ENCODE peak calls at places on chromosome 21, in seven cellular contexts. N is HCT116, W is tibial nerve, Y is A549, I is IMR-90, X is uterus, R is K562. K is an unnamed sample.

GRCh38 chr21:38948981-38949380 is 143.3 kb downstream of the ETS2 start:
- DNase-seq in N (no peak), W (no peak), Y (no peak), I (peak), X (no peak), R (no peak), K (no peak)

GRCh38 chr21:42061195-42061865 is 9.8 kb upstream of the UMODL1 start:
- DNase-seq in N (no peak), W (no peak), Y (no peak), I (no peak), X (no peak), R (no peak), K (no peak)

GRCh38 chr21:35792569-35792968 is 267.8 kb downstream of the SETD4 start:
- DNase-seq in N (no peak), W (no peak), Y (no peak), I (no peak), X (no peak), R (no peak), K (no peak)

GRCh38 chr21:41422546-41423372 is 3.3 kb upstream of the MX1 start:
- DNase-seq in N (no peak), W (no peak), Y (no peak), I (no peak), X (no peak), R (no peak), K (peak)

GRCh38 chr21:38995755-38996154 is 187.5 kb downstream of the PSMG1 start:
- DNase-seq in N (no peak), W (no peak), Y (no peak), I (no peak), X (no peak), R (no peak), K (no peak)

GRCh38 chr21:34582506-34583150 is 32.3 kb downstream of the RCAN1 start:
- DNase-seq in N (no peak), W (no peak), Y (peak), I (peak), X (no peak), R (peak), K (no peak)

GRCh38 chr21:17679002-17679600 is 66.4 kb upstream of the BTG3 start:
- DNase-seq in N (peak), W (no peak), Y (peak), I (peak), X (no peak), R (peak), K (no peak)

GRCh38 chr21:42039470-42039901 is 29.3 kb upstream of the ZBTB21 start:
- DNase-seq in N (no peak), W (no peak), Y (no peak), I (peak), X (peak), R (no peak), K (no peak)

GRCh38 chr21:20276377-20276776 is 721.8 kb upstream of the NCAM2 start:
- DNase-seq in N (no peak), W (no peak), Y (no peak), I (no peak), X (no peak), R (no peak), K (no peak)

GRCh38 chr21:30839304-30839703 is 9.7 kb upstream of the KRTAP7-1 start:
- DNase-seq in N (no peak), W (no peak), Y (no peak), I (no peak), X (no peak), R (peak), K (no peak)

GRCh38 chr21:38957575-38958340 is 152.0 kb downstream of the ETS2 start:
- DNase-seq in N (no peak), W (no peak), Y (no peak), I (no peak), X (no peak), R (no peak), K (no peak)

GRCh38 chr21:42122398-42122797 is 51.3 kb downstream of the UMODL1 start:
- DNase-seq in N (no peak), W (no peak), Y (no peak), I (no peak), X (no peak), R (no peak), K (no peak)

GRCh38 chr21:21163904-21164303 is 165.7 kb downstream of the NCAM2 start:
- DNase-seq in N (peak), W (peak), Y (peak), I (peak), X (peak), R (peak), K (no peak)

GRCh38 chr21:15967661-15968060 is 237.9 kb downstream of the USP25 start:
- DNase-seq in N (no peak), W (no peak), Y (no peak), I (peak), X (no peak), R (no peak), K (no peak)

GRCh38 chr21:39150316-39150715 is 32.9 kb downstream of the PSMG1 start:
- DNase-seq in N (no peak), W (no peak), Y (no peak), I (no peak), X (no peak), R (no peak), K (no peak)

GRCh38 chr21:35249636-35250035 is 200.5 kb upstream of the RUNX1 start:
- DNase-seq in N (no peak), W (no peak), Y (no peak), I (no peak), X (no peak), R (no peak), K (no peak)

GRCh38 chr21:42097860-42098259 is 26.7 kb downstream of the UMODL1 start:
- DNase-seq in N (peak), W (no peak), Y (peak), I (peak), X (peak), R (no peak), K (peak)

GRCh38 chr21:41817228-41817627 is 50.4 kb upstream of the RIPK4 start:
- DNase-seq in N (peak), W (no peak), Y (peak), I (peak), X (no peak), R (peak), K (peak)

GRCh38 chr21:27561116-27561515 is 594.2 kb upstream of the ADAMTS5 start:
- DNase-seq in N (no peak), W (no peak), Y (no peak), I (no peak), X (no peak), R (no peak), K (no peak)

GRCh38 chr21:14259669-14260458 is 43.9 kb downstream of the RBM11 start:
- DNase-seq in N (peak), W (no peak), Y (peak), I (peak), X (no peak), R (peak), K (no peak)

GRCh38 chr21:42395910-42396625 is at the start of gene TMPRSS3:
- DNase-seq in N (no peak), W (no peak), Y (no peak), I (no peak), X (no peak), R (no peak), K (no peak)

GRCh38 chr21:42028754-42029385 is 18.7 kb upstream of the ZBTB21 start:
- DNase-seq in N (no peak), W (no peak), Y (no peak), I (no peak), X (no peak), R (no peak), K (no peak)

GRCh38 chr21:35136586-35137254 is 87.6 kb upstream of the RUNX1 start:
- DNase-seq in N (peak), W (no peak), Y (peak), I (peak), X (no peak), R (peak), K (no peak)

GRCh38 chr21:41678944-41679343 is 87.9 kb downstream of the RIPK4 start:
- DNase-seq in N (peak), W (peak), Y (peak), I (peak), X (peak), R (peak), K (peak)

GRCh38 chr21:39705849-39706248 is 39.1 kb upstream of the IGSF5 start:
- DNase-seq in N (no peak), W (no peak), Y (no peak), I (peak), X (no peak), R (no peak), K (no peak)

GRCh38 chr21:18617291-18617690 is 213.7 kb upstream of the TMPRSS15 start:
- DNase-seq in N (no peak), W (no peak), Y (no peak), I (no peak), X (no peak), R (no peak), K (no peak)

GRCh38 chr21:29098156-29098555 is 24.7 kb upstream of the CCT8 start:
- DNase-seq in N (no peak), W (no peak), Y (no peak), I (peak), X (no peak), R (no peak), K (no peak)

GRCh38 chr21:29096619-29097018 is 23.2 kb upstream of the CCT8 start:
- DNase-seq in N (no peak), W (no peak), Y (no peak), I (no peak), X (no peak), R (no peak), K (no peak)

GRCh38 chr21:29091032-29091431 is 17.6 kb upstream of the CCT8 start:
- DNase-seq in N (no peak), W (no peak), Y (peak), I (peak), X (no peak), R (no peak), K (no peak)

GRCh38 chr21:29095203-29095602 is 21.8 kb upstream of the CCT8 start:
- DNase-seq in N (no peak), W (no peak), Y (no peak), I (no peak), X (no peak), R (no peak), K (no peak)

GRCh38 chr21:29092102-29092959 is 18.9 kb upstream of the CCT8 start:
- DNase-seq in N (no peak), W (no peak), Y (no peak), I (peak), X (no peak), R (no peak), K (no peak)
- TF ChIP-seq CTCF in N (no peak), W (no peak), Y (no peak), I (peak), X (no peak), R (no peak), K (no peak)

DNA sequence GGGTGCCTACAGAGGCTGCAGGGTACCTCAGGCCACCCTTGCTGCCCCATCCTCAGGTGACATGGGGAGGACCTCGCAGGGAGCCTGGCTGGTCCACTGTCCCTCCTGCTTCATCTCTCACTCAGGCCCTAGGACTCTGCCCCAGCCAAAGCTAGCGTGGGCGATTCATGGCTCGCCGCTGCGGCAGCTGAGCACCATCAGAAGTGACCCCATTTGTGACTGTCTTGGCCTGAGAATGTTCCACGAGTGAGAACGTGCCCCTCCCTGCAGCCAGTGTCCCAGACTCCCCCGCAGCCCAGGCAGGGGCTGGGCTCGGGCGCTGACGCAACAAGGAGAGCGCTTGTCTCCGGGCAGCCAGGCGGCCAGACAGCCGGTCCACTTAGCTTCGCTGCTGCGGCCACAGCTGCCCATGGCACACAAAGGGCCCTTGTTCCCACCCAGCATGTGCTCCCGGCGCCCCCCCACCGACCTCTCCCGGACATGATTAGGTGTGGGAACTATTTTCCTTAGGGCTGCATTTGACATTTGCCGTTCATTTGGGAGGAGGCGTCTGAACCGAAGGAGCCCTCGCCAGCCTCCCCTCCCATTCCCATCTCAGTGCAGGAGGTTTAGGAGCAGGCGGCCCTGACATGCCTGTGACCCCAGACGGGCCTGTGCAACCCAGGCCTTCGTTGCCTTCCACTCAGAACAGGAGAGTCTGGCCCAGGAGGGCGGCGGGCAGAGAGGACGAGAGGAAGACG is 19.3 kb upstream of the POFUT2 start:
- DNase-seq in N (no peak), W (peak), Y (no peak), I (peak), X (peak), R (peak), K (no peak)
- TF ChIP-seq POLR2A in N (no peak), W (no peak), Y (no peak), I (peak), X (peak), R (no peak), K (no peak)

GRCh38 chr21:37582613-37583012 is 216.0 kb downstream of the DYRK1A start:
- DNase-seq in N (peak), W (no peak), Y (peak), I (peak), X (peak), R (peak), K (no peak)
- TF ChIP-seq CTCF in N (peak), W (peak), Y (peak), I (peak), X (peak), R (peak), K (no peak)

GRCh38 chr21:25735895-25736597 is 1.3 kb downstream of the GABPA start:
- DNase-seq in N (no peak), W (no peak), Y (no peak), I (peak), X (no peak), R (no peak), K (no peak)

GRCh38 chr21:25735221-25735894 is 586 bp downstream of the GABPA start:
- DNase-seq in N (peak), W (peak), Y (peak), I (peak), X (peak), R (peak), K (peak)

GRCh38 chr21:25732091-25732760 is 2.5 kb downstream of the ATP5PF start:
- DNase-seq in N (no peak), W (no peak), Y (no peak), I (no peak), X (no peak), R (no peak), K (no peak)

GRCh38 chr21:25733859-25734653 is 648 bp downstream of the ATP5PF start:
- DNase-seq in N (no peak), W (no peak), Y (no peak), I (peak), X (no peak), R (no peak), K (peak)

GRCh38 chr21:25734654-25735220 is at the start of the genes ATP5PF and GABPA:
- DNase-seq in N (peak), W (peak), Y (peak), I (peak), X (peak), R (peak), K (peak)
- TF ChIP-seq POLR2A in N (peak), W (peak), Y (peak), I (peak), X (peak), R (peak), K (peak)

GRCh38 chr21:31918250-31918775 is 45.5 kb downstream of the HUNK start:
- DNase-seq in N (no peak), W (no peak), Y (no peak), I (no peak), X (no peak), R (no peak), K (peak)
- TF ChIP-seq CTCF in N (peak), W (no peak), Y (no peak), I (no peak), X (no peak), R (no peak), K (no peak)

GRCh38 chr21:33266784-33267135 is 593 bp downstream of the IL10RB start:
- DNase-seq in N (no peak), W (no peak), Y (no peak), I (no peak), X (no peak), R (peak), K (no peak)

GRCh38 chr21:33266050-33266783 is at the start of gene IL10RB:
- DNase-seq in N (no peak), W (peak), Y (peak), I (peak), X (peak), R (peak), K (peak)

GRCh38 chr21:33268736-33269441 is 2.7 kb downstream of the IL10RB start:
- DNase-seq in N (peak), W (no peak), Y (no peak), I (no peak), X (no peak), R (no peak), K (peak)

GRCh38 chr21:33267250-33267649 is 1.1 kb downstream of the IL10RB start:
- DNase-seq in N (no peak), W (no peak), Y (no peak), I (no peak), X (no peak), R (no peak), K (no peak)

GRCh38 chr21:33268392-33268735 is 2.2 kb downstream of the IL10RB start:
- DNase-seq in N (no peak), W (no peak), Y (no peak), I (no peak), X (no peak), R (no peak), K (no peak)
- TF ChIP-seq POLR2A in N (no peak), W (no peak), Y (no peak), I (no peak), X (no peak), R (no peak), K (no peak)

DNA sequence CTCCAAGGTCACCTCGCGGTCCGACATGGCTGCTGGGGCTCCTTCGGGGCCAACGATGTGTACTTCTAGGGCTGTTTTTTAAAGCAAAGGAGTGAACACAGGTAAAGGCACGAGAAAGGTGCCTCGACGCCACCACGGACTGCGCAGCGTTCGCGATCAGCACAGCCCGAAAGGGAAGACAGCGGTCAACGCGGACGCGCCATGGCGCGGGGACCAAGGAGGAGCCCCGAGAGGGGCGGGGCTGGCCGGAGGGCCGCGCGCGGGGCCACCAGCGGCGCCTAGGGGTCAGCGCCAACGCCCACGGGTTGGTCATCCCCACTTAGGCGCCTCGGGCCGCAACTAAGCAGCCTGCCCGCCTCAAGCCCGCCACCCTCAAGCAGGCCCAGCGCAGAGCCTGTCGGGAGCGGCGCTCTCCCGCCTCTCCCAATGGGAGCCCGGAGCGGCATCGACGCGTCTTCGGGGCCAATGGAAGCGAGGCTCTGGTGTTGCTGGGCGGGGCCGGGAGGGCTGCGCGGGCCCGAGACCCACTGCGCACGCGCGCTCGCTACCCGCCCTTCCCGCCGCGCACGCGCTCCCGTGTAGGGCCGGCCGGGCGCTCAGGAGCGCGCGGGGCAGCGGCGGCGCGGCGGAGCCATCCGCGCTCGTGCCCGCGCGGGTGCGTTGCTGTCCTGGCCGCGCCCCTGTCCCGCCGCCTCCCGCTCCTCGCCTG is at the start of gene DIP2A:
- DNase-seq in N (peak), W (peak), Y (peak), I (peak), X (peak), R (peak), K (peak)
- TF ChIP-seq CTCF in N (no peak), W (no peak), Y (no peak), I (no peak), X (no peak), R (peak), K (no peak)

GRCh38 chr21:43728467-43729390 is 9.8 kb downstream of the PDXK start:
- DNase-seq in N (peak), W (peak), Y (peak), I (peak), X (peak), R (peak), K (peak)
- TF ChIP-seq POLR2A in N (no peak), W (peak), Y (no peak), I (peak), X (peak), R (peak), K (no peak)